ENCODE peak calls at places on chromosomes 11 and 22, in five cellular contexts. O, L, Y, T and H are unnamed samples.

GRCh38 chr22:20572132-20572802 is 64.9 kb downstream of the MED15 start:
- DNase-seq in O (no peak), L (no peak), Y (no peak), T (no peak), H (no peak)

GRCh38 chr11:74754507-74755255 is 6.0 kb downstream of the RNF169 start:
- DNase-seq in O (no peak), L (no peak), Y (peak; percentile 65), T (no peak), H (no peak)

GRCh38 chr11:120388261-120388660 is 52.0 kb downstream of the ARHGEF12 start:
- DNase-seq in O (no peak), L (no peak), Y (no peak), T (no peak), H (no peak)

GRCh38 chr11:46719543-46720218 is 668 bp downstream of the F2 start:
- DNase-seq in O (no peak), L (no peak), Y (no peak), T (no peak), H (no peak)

GRCh38 chr11:15177491-15177890 is 62.8 kb downstream of the INSC start:
- DNase-seq in O (no peak), L (no peak), Y (no peak), T (no peak), H (no peak)

GRCh38 chr11:68302256-68303054 is 9.9 kb upstream of the LRP5 start:
- DNase-seq in O (no peak), L (no peak), Y (no peak), T (no peak), H (no peak)

GRCh38 chr22:23816552-23816976 is 22.2 kb downstream of the DERL3 start:
- DNase-seq in O (no peak), L (no peak), Y (no peak), T (no peak), H (no peak)

GRCh38 chr11:50333861-50334260 is 301.2 kb downstream of the OR4C45 start:
- DNase-seq in O (no peak), L (no peak), Y (no peak), T (no peak), H (no peak)

GRCh38 chr22:49042877-49043859 is 784.5 kb downstream of the BRD1 start:
- DNase-seq in O (no peak), L (no peak), Y (no peak), T (no peak), H (no peak)

GRCh38 chr11:441418-442274 is at the start of gene ANO9:
- DNase-seq in O (no peak), L (no peak), Y (peak; percentile 80), T (no peak), H (no peak)

GRCh38 chr22:37228106-37229011 is 15.7 kb downstream of the RAC2 start:
- DNase-seq in O (no peak), L (no peak), Y (no peak), T (no peak), H (no peak)

GRCh38 chr11:7577226-7577882 is 63.6 kb downstream of the PPFIBP2 start:
- DNase-seq in O (peak; percentile 28), L (no peak), Y (no peak), T (peak; percentile 75), H (no peak)

GRCh38 chr11:28703371-28703770 is 595.2 kb downstream of the METTL15 start:
- DNase-seq in O (no peak), L (no peak), Y (no peak), T (no peak), H (no peak)

GRCh38 chr22:29009148-29009547 is 52.5 kb downstream of the C22orf31 start:
- DNase-seq in O (no peak), L (no peak), Y (no peak), T (no peak), H (no peak)

GRCh38 chr22:30810105-30810504 is 115.4 kb downstream of the OSBP2 start:
- DNase-seq in O (no peak), L (no peak), Y (no peak), T (no peak), H (no peak)

GRCh38 chr22:44931077-44931540 is 78.7 kb downstream of the PHF21B start:
- DNase-seq in O (no peak), L (no peak), Y (no peak), T (no peak), H (no peak)

GRCh38 chr11:86497310-86497709 is 122.6 kb downstream of the CCDC81 start:
- DNase-seq in O (no peak), L (no peak), Y (no peak), T (no peak), H (no peak)

GRCh38 chr11:958101-958500 is 32.4 kb downstream of the AP2A2 start:
- DNase-seq in O (no peak), L (no peak), Y (no peak), T (no peak), H (no peak)

DNA sequence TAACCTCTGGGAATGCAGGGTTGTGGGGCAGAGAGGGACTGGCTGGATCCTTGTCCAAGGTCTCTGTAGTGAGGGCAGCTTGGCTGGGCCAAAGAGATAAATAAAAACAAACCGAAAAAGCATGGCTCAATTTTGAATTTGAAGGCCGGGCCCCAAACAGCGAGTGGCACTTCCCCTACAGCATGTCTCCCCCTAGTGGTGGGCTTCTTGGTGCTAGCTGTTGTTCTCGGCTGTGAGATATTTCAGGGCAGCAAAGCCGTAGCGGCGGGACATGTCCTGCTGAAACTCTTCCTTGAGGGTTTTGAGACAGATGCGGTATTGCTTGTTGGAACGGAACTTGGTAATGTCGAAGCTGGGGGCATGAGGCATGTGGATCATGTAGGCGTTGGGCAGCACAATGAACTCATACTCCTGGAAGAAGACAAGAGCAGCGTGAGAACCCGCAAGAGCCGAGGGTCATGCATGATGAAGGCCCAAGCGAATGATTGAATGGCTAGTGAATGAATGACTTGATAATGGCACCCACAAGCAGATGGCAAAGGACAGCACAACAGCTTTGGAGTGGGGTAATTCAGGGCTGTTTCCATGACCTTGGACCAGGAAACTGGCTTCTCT is 216.1 kb upstream of the SYN3 start:
- DNase-seq in O (no peak), L (no peak), Y (peak; percentile 85), T (peak; percentile 32), H (no peak)
- TF ChIP-seq CTCF in O (peak; percentile 8), L (peak; percentile 42), Y (peak; percentile 89), T (no peak), H (no peak)

GRCh38 chr11:11407065-11407737 is 54.2 kb upstream of the CSNK2A3 start:
- DNase-seq in O (no peak), L (no peak), Y (no peak), T (peak; percentile 60), H (no peak)
- TF ChIP-seq CTCF in O (no peak), L (peak; percentile 14), Y (no peak), T (no peak), H (no peak)

GRCh38 chr11:65983589-65983987 is 18.4 kb downstream of the EIF1AD start:
- DNase-seq in O (no peak), L (no peak), Y (no peak), T (no peak), H (no peak)

GRCh38 chr11:65979261-65979759 is 17.8 kb downstream of the SART1 start:
- DNase-seq in O (no peak), L (no peak), Y (no peak), T (no peak), H (no peak)

GRCh38 chr11:65981101-65981740 is 19.7 kb downstream of the SART1 start:
- DNase-seq in O (no peak), L (no peak), Y (no peak), T (no peak), H (no peak)

GRCh38 chr11:65981972-65982823 is 19.8 kb downstream of the EIF1AD start:
- DNase-seq in O (no peak), L (no peak), Y (no peak), T (no peak), H (no peak)

GRCh38 chr11:65982824-65983588 is 19.0 kb downstream of the EIF1AD start:
- DNase-seq in O (no peak), L (no peak), Y (no peak), T (no peak), H (no peak)
- TF ChIP-seq CTCF in O (no peak), L (no peak), Y (no peak), T (no peak), H (no peak)

GRCh38 chr11:9756878-9757277 is 93.0 kb downstream of the SWAP70 start:
- DNase-seq in O (no peak), L (no peak), Y (no peak), T (no peak), H (no peak)

GRCh38 chr11:9756461-9756860 is 92.6 kb downstream of the SWAP70 start:
- DNase-seq in O (no peak), L (no peak), Y (no peak), T (no peak), H (no peak)

GRCh38 chr11:9759519-9760179 is 95.8 kb downstream of the SWAP70 start:
- DNase-seq in O (peak; percentile 79), L (peak; percentile 93), Y (peak; percentile 84), T (peak; percentile 98), H (peak; percentile 94)

GRCh38 chr11:9758676-9759518 is 95.0 kb downstream of the SWAP70 start:
- DNase-seq in O (peak; percentile 61), L (peak; percentile 23), Y (peak; percentile 66), T (peak; percentile 83), H (no peak)

DNA sequence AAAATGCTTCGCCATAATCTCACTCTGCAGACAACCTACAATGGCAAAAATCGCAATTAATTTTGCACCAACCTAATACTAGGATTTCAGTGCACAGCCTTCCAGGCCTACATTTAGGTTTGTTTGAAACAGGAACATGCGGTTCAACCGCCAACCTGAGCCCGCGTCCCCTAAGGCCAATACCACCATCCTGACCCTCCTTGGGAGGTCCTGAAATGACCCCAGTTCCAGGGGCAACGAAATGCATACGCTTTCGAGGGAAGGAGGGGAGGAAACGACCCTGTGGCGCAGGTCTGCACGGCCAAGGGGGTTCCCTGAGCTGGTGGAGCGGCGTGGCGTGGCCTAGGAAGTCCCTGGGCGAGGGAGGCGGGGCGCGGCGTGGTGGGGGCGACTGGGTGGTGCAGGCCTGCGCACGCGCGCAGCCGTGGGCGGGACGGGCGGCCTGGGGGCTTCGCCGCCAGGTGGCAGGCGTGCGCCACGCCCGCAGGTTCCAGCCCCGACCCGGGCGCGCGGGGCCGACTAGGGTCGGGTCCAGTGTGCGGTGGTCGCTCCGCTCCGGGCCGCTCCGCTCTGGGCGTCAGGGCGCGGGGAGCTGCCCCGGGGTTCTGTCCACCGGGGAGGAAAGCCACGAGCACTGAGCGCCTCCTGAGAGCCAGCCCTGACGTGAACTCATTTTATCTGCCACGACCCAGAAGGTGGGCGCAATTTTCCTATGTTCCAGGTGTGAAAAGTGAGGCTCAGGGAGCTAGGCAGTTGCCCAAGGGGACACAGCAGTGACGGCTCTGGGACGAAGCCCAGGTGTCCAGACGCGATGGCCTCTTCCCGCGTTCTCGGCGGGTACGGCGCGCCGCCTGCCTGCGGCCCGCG is 94.2 kb downstream of the SWAP70 start:
- DNase-seq in O (peak; percentile 75), L (peak; percentile 52), Y (peak; percentile 94), T (peak; percentile 87), H (peak; percentile 67)
- TF ChIP-seq CTCF in O (peak; percentile 98), L (peak; percentile 82), Y (peak; percentile 85), T (peak; percentile 98), H (peak; percentile 79)